ENCODE peak calls at places on chromosome 14, in five cellular contexts. Q, K, X, M and Z are unnamed samples.

GRCh38 chr14:83416476-83416875 is 1882.8 kb upstream of the SEL1L start:
- DNase-seq in Q (no peak), X (no peak), M (no peak), K (no peak), Z (no peak)

GRCh38 chr14:74945261-74945851 is 10.0 kb downstream of the PGF start:
- DNase-seq in M (no peak), Q (peak), K (no peak), X (peak), Z (peak)

GRCh38 chr14:37573355-37573754 is 21.7 kb downstream of the FOXA1 start:
- DNase-seq in X (no peak), M (no peak), K (no peak), Q (no peak), Z (no peak)

GRCh38 chr14:26377150-26377549 is 220.7 kb downstream of the NOVA1 start:
- DNase-seq in K (no peak), M (no peak), Q (no peak), X (no peak), Z (no peak)

GRCh38 chr14:70655110-70655826 is 13.6 kb downstream of the TTC9 start:
- DNase-seq in M (peak), X (peak), K (no peak), Q (no peak), Z (no peak)

GRCh38 chr14:53347046-53347445 is 193.9 kb upstream of the DDHD1 start:
- DNase-seq in M (no peak), K (no peak), Q (no peak), X (no peak), Z (no peak)

GRCh38 chr14:97281741-97282140 is 484.6 kb downstream of the VRK1 start:
- DNase-seq in Q (no peak), X (no peak), M (no peak), K (no peak), Z (no peak)

GRCh38 chr14:76245097-76245496 is 93.4 kb downstream of the GPATCH2L start:
- DNase-seq in X (no peak), Q (no peak), M (no peak), K (no peak), Z (no peak)

GRCh38 chr14:31889297-31889696 is 187.8 kb upstream of the ARHGAP5 start:
- DNase-seq in Q (no peak), M (no peak), K (no peak), X (no peak), Z (no peak)

GRCh38 chr14:91220581-91221000 is 23.9 kb downstream of the GPR68 start:
- DNase-seq in Q (no peak), X (peak), M (no peak), K (no peak), Z (no peak)

GRCh38 chr14:46717211-46717610 is 65.6 kb upstream of the RPL10L start:
- DNase-seq in Q (no peak), K (no peak), M (no peak), X (no peak), Z (no peak)

GRCh38 chr14:94009767-94010166 is 12.7 kb downstream of the CCDC197 start:
- DNase-seq in Q (peak), M (no peak), X (no peak), K (no peak), Z (no peak)

GRCh38 chr14:75910048-75910447 is 71.7 kb downstream of the TGFB3 start:
- DNase-seq in Q (no peak), M (no peak), X (no peak), K (no peak), Z (no peak)

GRCh38 chr14:24605435-24606190 is 3.9 kb downstream of the GZMH start:
- DNase-seq in M (peak), K (no peak), Q (no peak), X (peak), Z (no peak)

GRCh38 chr14:30283822-30284446 is 275.0 kb upstream of the G2E3 start:
- DNase-seq in K (no peak), Q (no peak), M (no peak), X (peak), Z (peak)

GRCh38 chr14:100785626-100786025 is 40.3 kb upstream of the MEG3 start:
- DNase-seq in Q (no peak), X (no peak), K (peak), M (no peak), Z (no peak)

GRCh38 chr14:69643430-69644200 is 32.2 kb downstream of the SUSD6 start:
- DNase-seq in Q (peak), K (peak), X (no peak), M (peak), Z (no peak)

GRCh38 chr14:54568821-54569591 is 2.1 kb downstream of the SAMD4A start:
- DNase-seq in K (peak), Q (no peak), X (no peak), M (no peak), Z (peak)

GRCh38 chr14:66471584-66471983 is 14.6 kb upstream of the CCDC196 start:
- DNase-seq in M (no peak), K (no peak), X (no peak), Q (no peak), Z (no peak)

GRCh38 chr14:101120636-101121398 is 217.3 kb upstream of the RTL1 start:
- DNase-seq in K (peak), M (no peak), X (no peak), Q (no peak), Z (no peak)

GRCh38 chr14:89750909-89751502 is 203.5 kb downstream of the EFCAB11 start:
- DNase-seq in Q (no peak), K (no peak), M (no peak), X (no peak), Z (no peak)

GRCh38 chr14:67544590-67544989 is 11.5 kb downstream of the PLEKHH1 start:
- DNase-seq in Q (no peak), M (no peak), X (no peak), K (no peak), Z (no peak)